ENCODE peak calls at places on chromosomes 13 and 19, in five cellular contexts. One of them, this sample, is unnamed.

GRCh38 chr19:47608908-47609879 is at the start of gene BICRA:
- DNase-seq in esophagus muscularis mucosa: peak; percentile 93
- DNase-seq in OCI-LY7: peak; percentile 92
- DNase-seq in A549: peak; percentile 86
- DNase-seq in uterus: peak; percentile 85
- DNase-seq in this sample: peak; percentile 93

GRCh38 chr13:36086117-36086516 is 45.1 kb downstream of the DCLK1 start:
- DNase-seq in esophagus muscularis mucosa: no peak
- DNase-seq in OCI-LY7: no peak
- DNase-seq in A549: no peak
- DNase-seq in uterus: no peak
- DNase-seq in this sample: no peak

GRCh38 chr13:112803422-112803821 is 113.6 kb downstream of the ATP11A start:
- DNase-seq in esophagus muscularis mucosa: no peak
- DNase-seq in OCI-LY7: no peak
- DNase-seq in A549: no peak
- DNase-seq in uterus: no peak
- DNase-seq in this sample: no peak

GRCh38 chr13:81017525-81018152 is 676.7 kb upstream of the SPRY2 start:
- DNase-seq in esophagus muscularis mucosa: no peak
- DNase-seq in OCI-LY7: peak; percentile 46
- DNase-seq in A549: peak; percentile 37
- DNase-seq in uterus: no peak
- DNase-seq in this sample: peak; percentile 28

GRCh38 chr19:18557474-18558201 is at the start of gene KXD1:
- DNase-seq in esophagus muscularis mucosa: peak; percentile 99
- DNase-seq in OCI-LY7: peak; percentile 100
- DNase-seq in A549: peak; percentile 97
- DNase-seq in uterus: peak; percentile 96
- DNase-seq in this sample: peak; percentile 98

GRCh38 chr13:79874396-79875360 is 393.7 kb downstream of the NDFIP2 start:
- DNase-seq in esophagus muscularis mucosa: no peak
- DNase-seq in OCI-LY7: no peak
- DNase-seq in A549: no peak
- DNase-seq in uterus: no peak
- DNase-seq in this sample: no peak

GRCh38 chr13:31775686-31776085 is 36.4 kb downstream of the RXFP2 start:
- DNase-seq in esophagus muscularis mucosa: no peak
- DNase-seq in OCI-LY7: no peak
- DNase-seq in A549: no peak
- DNase-seq in uterus: peak; percentile 43
- DNase-seq in this sample: no peak

GRCh38 chr13:94481966-94482365 is 2.5 kb upstream of the DCT start:
- DNase-seq in esophagus muscularis mucosa: no peak
- DNase-seq in OCI-LY7: no peak
- DNase-seq in A549: peak; percentile 20
- DNase-seq in uterus: no peak
- DNase-seq in this sample: no peak

GRCh38 chr19:21143428-21143827 is 1.6 kb downstream of the ZNF431 start:
- DNase-seq in esophagus muscularis mucosa: no peak
- DNase-seq in OCI-LY7: no peak
- DNase-seq in A549: no peak
- DNase-seq in uterus: no peak
- DNase-seq in this sample: no peak

GRCh38 chr13:34748078-34748477 is 194.0 kb upstream of the NBEA start:
- DNase-seq in esophagus muscularis mucosa: no peak
- DNase-seq in OCI-LY7: no peak
- DNase-seq in A549: no peak
- DNase-seq in uterus: peak; percentile 47
- DNase-seq in this sample: no peak

GRCh38 chr19:17441241-17442135 is 7.0 kb downstream of the TMEM221 start:
- DNase-seq in esophagus muscularis mucosa: no peak
- DNase-seq in OCI-LY7: peak; percentile 59
- DNase-seq in A549: peak; percentile 38
- DNase-seq in uterus: no peak
- DNase-seq in this sample: peak; percentile 42

GRCh38 chr19:8577247-8577646 is at the start of gene MYO1F:
- DNase-seq in esophagus muscularis mucosa: no peak
- DNase-seq in OCI-LY7: peak; percentile 29
- DNase-seq in A549: no peak
- DNase-seq in uterus: no peak
- DNase-seq in this sample: peak; percentile 76

GRCh38 chr19:44663996-44664395 is 7.3 kb upstream of the CEACAM19 start:
- DNase-seq in esophagus muscularis mucosa: no peak
- DNase-seq in OCI-LY7: no peak
- DNase-seq in A549: no peak
- DNase-seq in uterus: no peak
- DNase-seq in this sample: no peak

GRCh38 chr19:4977299-4978174 is 8.6 kb downstream of the KDM4B start:
- DNase-seq in esophagus muscularis mucosa: no peak
- DNase-seq in OCI-LY7: no peak
- DNase-seq in A549: no peak
- DNase-seq in uterus: peak; percentile 75
- DNase-seq in this sample: no peak

GRCh38 chr19:51375504-51376221 is 3.2 kb upstream of the NKG7 start:
- DNase-seq in esophagus muscularis mucosa: no peak
- DNase-seq in OCI-LY7: no peak
- DNase-seq in A549: no peak
- DNase-seq in uterus: no peak
- DNase-seq in this sample: no peak

GRCh38 chr13:40318366-40318765 is 348.1 kb downstream of the FOXO1 start:
- DNase-seq in esophagus muscularis mucosa: peak; percentile 89
- DNase-seq in OCI-LY7: peak; percentile 22
- DNase-seq in A549: no peak
- DNase-seq in uterus: peak; percentile 26
- DNase-seq in this sample: no peak

GRCh38 chr13:23701646-23702045 is 131.4 kb downstream of the TNFRSF19 start:
- DNase-seq in esophagus muscularis mucosa: no peak
- DNase-seq in OCI-LY7: no peak
- DNase-seq in A549: no peak
- DNase-seq in uterus: peak; percentile 90
- DNase-seq in this sample: no peak

GRCh38 chr19:6866646-6867255 is 20.6 kb upstream of the ADGRE1 start:
- DNase-seq in esophagus muscularis mucosa: no peak
- DNase-seq in OCI-LY7: no peak
- DNase-seq in A549: no peak
- DNase-seq in uterus: no peak
- DNase-seq in this sample: no peak

GRCh38 chr19:55691561-55692481 is 16.8 kb downstream of the EPN1 start:
- DNase-seq in esophagus muscularis mucosa: no peak
- DNase-seq in OCI-LY7: no peak
- DNase-seq in A549: no peak
- DNase-seq in uterus: no peak
- DNase-seq in this sample: no peak

GRCh38 chr13:24202215-24202614 is 41.7 kb downstream of the SPATA13 start:
- DNase-seq in esophagus muscularis mucosa: no peak
- DNase-seq in OCI-LY7: no peak
- DNase-seq in A549: no peak
- DNase-seq in uterus: no peak
- DNase-seq in this sample: no peak

GRCh38 chr13:46171223-46171622 is 10.8 kb downstream of the LCP1 start:
- DNase-seq in esophagus muscularis mucosa: no peak
- DNase-seq in OCI-LY7: no peak
- DNase-seq in A549: no peak
- DNase-seq in uterus: no peak
- DNase-seq in this sample: no peak

GRCh38 chr13:41019027-41019487 is at the start of gene ELF1:
- DNase-seq in esophagus muscularis mucosa: no peak
- DNase-seq in OCI-LY7: peak; percentile 95
- DNase-seq in A549: peak; percentile 84
- DNase-seq in uterus: no peak
- DNase-seq in this sample: peak; percentile 66

GRCh38 chr13:96632536-96633320 is 361.5 kb downstream of the OXGR1 start:
- DNase-seq in esophagus muscularis mucosa: no peak
- DNase-seq in OCI-LY7: no peak
- DNase-seq in A549: no peak
- DNase-seq in uterus: no peak
- DNase-seq in this sample: no peak

GRCh38 chr13:113220877-113221276 is 11.5 kb downstream of the CUL4A start:
- DNase-seq in esophagus muscularis mucosa: no peak
- DNase-seq in OCI-LY7: no peak
- DNase-seq in A549: peak; percentile 19
- DNase-seq in uterus: no peak
- DNase-seq in this sample: no peak

GRCh38 chr13:76837811-76838210 is 48.4 kb downstream of the KCTD12 start:
- DNase-seq in esophagus muscularis mucosa: no peak
- DNase-seq in OCI-LY7: no peak
- DNase-seq in A549: no peak
- DNase-seq in uterus: no peak
- DNase-seq in this sample: no peak

GRCh38 chr19:42216653-42217521 is 590 bp downstream of the DEDD2 start:
- DNase-seq in esophagus muscularis mucosa: no peak
- DNase-seq in OCI-LY7: peak; percentile 69
- DNase-seq in A549: no peak
- DNase-seq in uterus: peak; percentile 55
- DNase-seq in this sample: peak; percentile 63

GRCh38 chr13:30551194-30551593 is 66.5 kb upstream of the USPL1 start:
- DNase-seq in esophagus muscularis mucosa: no peak
- DNase-seq in OCI-LY7: peak; percentile 83
- DNase-seq in A549: peak; percentile 45
- DNase-seq in uterus: no peak
- DNase-seq in this sample: peak; percentile 44

GRCh38 chr13:74206061-74206561 is 71.9 kb upstream of the KLF12 start:
- DNase-seq in esophagus muscularis mucosa: no peak
- DNase-seq in OCI-LY7: no peak
- DNase-seq in A549: no peak
- DNase-seq in uterus: no peak
- DNase-seq in this sample: no peak

GRCh38 chr19:8512115-8512967 is 1.6 kb downstream of the ZNF414 start:
- DNase-seq in esophagus muscularis mucosa: no peak
- DNase-seq in OCI-LY7: peak; percentile 79
- DNase-seq in A549: peak; percentile 72
- DNase-seq in uterus: no peak
- DNase-seq in this sample: no peak

GRCh38 chr19:11781295-11782057 is 14.7 kb downstream of the ZNF441 start:
- DNase-seq in esophagus muscularis mucosa: no peak
- DNase-seq in OCI-LY7: no peak
- DNase-seq in A549: no peak
- DNase-seq in uterus: no peak
- DNase-seq in this sample: no peak

GRCh38 chr19:19871932-19872331 is 6.2 kb downstream of the ZNF253 start:
- DNase-seq in esophagus muscularis mucosa: no peak
- DNase-seq in OCI-LY7: no peak
- DNase-seq in A549: no peak
- DNase-seq in uterus: no peak
- DNase-seq in this sample: no peak

GRCh38 chr13:41847216-41847615 is 113.7 kb downstream of the VWA8 start:
- DNase-seq in esophagus muscularis mucosa: no peak
- DNase-seq in OCI-LY7: no peak
- DNase-seq in A549: no peak
- DNase-seq in uterus: no peak
- DNase-seq in this sample: no peak

DNA sequence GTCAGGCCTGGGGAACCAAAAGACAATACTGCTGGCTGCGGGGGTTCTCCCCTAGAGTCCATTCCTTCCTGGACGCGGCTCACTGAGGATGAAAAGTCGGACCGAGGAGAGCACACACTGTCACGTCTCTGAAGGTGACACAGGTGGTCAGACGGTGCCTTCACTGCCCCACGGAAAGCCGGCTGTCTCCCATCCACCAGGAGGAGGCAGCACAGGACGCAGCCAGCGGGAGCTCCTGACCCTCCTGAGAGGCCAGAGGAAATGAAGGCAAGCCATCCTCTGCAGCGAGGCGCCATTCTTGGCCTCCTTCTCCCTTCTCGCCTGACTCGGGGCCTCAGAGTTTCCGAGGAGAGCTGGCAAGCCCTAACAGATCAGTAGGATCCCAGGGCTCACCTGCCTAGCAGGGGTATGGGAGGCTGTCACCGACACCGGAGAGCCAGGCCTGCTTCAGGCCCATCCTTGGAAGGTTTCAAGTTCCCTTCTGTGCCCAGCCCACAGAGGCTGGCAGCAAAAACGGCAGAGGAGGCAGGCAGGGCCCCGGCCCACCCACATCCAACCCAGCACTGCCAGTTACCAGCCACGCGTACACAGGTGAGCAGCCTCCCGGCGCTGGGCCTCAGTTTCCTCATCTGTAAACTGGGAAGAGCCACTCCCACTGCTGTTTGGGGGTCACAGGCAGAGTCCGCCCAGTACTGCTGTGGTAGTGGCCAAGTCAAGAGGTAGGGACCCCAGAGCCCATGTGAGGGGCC is 4.5 kb downstream of the REXO1 start:
- DNase-seq in esophagus muscularis mucosa: no peak
- DNase-seq in OCI-LY7: no peak
- DNase-seq in A549: no peak
- DNase-seq in uterus: no peak
- DNase-seq in this sample: no peak
- TF ChIP-seq CTCF in esophagus muscularis mucosa: no peak
- TF ChIP-seq CTCF in OCI-LY7: peak; percentile 21
- TF ChIP-seq CTCF in A549: no peak
- TF ChIP-seq CTCF in uterus: no peak
- TF ChIP-seq CTCF in this sample: no peak

DNA sequence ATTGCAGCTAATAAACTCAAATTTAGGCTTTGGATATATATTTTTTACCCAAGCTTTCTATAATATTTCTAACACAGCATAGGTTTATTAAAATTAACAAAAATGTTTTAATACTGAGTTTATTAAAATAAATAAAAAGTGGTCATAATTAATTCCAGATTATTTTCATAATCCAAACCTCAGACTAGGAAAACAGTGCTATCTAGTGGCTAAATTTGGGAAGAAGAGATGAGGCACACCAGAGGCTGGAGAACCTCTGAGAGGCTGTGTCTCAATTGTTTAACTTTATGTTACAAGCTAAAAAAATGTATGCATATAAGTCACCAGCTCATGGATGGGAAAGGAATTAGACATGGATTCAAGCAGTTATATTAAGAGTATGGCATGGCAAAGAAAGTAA is 392.5 kb downstream of the DIAPH3 start:
- DNase-seq in esophagus muscularis mucosa: no peak
- DNase-seq in OCI-LY7: no peak
- DNase-seq in A549: no peak
- DNase-seq in uterus: no peak
- DNase-seq in this sample: no peak
- TF ChIP-seq CTCF in esophagus muscularis mucosa: peak; percentile 61
- TF ChIP-seq CTCF in OCI-LY7: peak; percentile 62
- TF ChIP-seq CTCF in A549: peak; percentile 52
- TF ChIP-seq CTCF in uterus: no peak
- TF ChIP-seq CTCF in this sample: no peak

DNA sequence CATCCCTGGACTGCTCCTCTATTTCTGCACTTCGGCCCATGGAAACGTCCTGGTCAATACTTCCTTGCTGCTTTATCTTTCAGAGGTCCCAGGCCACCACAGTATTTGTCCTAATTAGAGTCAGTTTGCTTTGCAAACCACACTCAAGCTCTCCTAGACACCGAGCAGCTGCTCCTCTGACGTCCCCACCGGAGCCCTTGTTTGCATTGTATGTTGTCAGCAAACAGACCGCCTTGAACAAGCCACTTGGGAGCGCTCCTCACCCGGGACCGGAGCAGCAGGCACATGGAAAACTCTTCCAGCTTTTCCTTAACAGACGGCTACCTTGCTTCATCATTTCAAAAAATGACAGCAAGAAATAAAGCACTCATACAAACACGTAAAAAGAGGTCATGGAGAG is 51.5 kb upstream of the GTF3A start:
- DNase-seq in esophagus muscularis mucosa: no peak
- DNase-seq in OCI-LY7: no peak
- DNase-seq in A549: peak; percentile 51
- DNase-seq in uterus: no peak
- DNase-seq in this sample: no peak
- TF ChIP-seq CTCF in esophagus muscularis mucosa: no peak
- TF ChIP-seq CTCF in OCI-LY7: no peak
- TF ChIP-seq CTCF in A549: no peak
- TF ChIP-seq CTCF in uterus: no peak
- TF ChIP-seq CTCF in this sample: no peak

GRCh38 chr19:15527705-15528104 is 19.4 kb downstream of the CYP4F22 start:
- DNase-seq in esophagus muscularis mucosa: no peak
- DNase-seq in OCI-LY7: no peak
- DNase-seq in A549: no peak
- DNase-seq in uterus: no peak
- DNase-seq in this sample: no peak
- TF ChIP-seq CTCF in esophagus muscularis mucosa: no peak
- TF ChIP-seq CTCF in OCI-LY7: no peak
- TF ChIP-seq CTCF in A549: no peak
- TF ChIP-seq CTCF in uterus: no peak
- TF ChIP-seq CTCF in this sample: no peak